ENCODE peak calls at places on chromosomes 5 and 9, in ten cellular contexts. K, B, I, P, N, F, J, R, W and U are unnamed samples. For H3K27me3, the result is how much of the 10 kb centered on the place peaks cover.

GRCh38 chr5:95960802-95961616 is 642 bp downstream of the ELL2 start:
- DNase-seq in K (peak), B (peak), I (peak), P (peak), N (no peak), F (peak), J (peak), R (peak), W (peak), U (peak)

GRCh38 chr5:65718576-65719310 is 3.2 kb downstream of the SGTB start:
- DNase-seq in K (no peak), B (no peak), I (no peak), P (no peak), N (no peak), F (no peak), J (no peak), R (no peak), W (no peak), U (no peak)

GRCh38 chr5:36878421-36879088 is 2.0 kb downstream of the NIPBL start:
- DNase-seq in K (peak), B (peak), I (peak), P (peak), N (no peak), F (no peak), J (no peak), R (peak), W (no peak), U (no peak)

GRCh38 chr9:78574354-78575036 is 277.6 kb downstream of the PSAT1 start:
- DNase-seq in K (no peak), B (no peak), I (no peak), P (no peak), N (no peak), F (no peak), J (no peak), R (no peak), W (no peak), U (no peak)

GRCh38 chr5:65577141-65577540 is 14.0 kb downstream of the PPWD1 start:
- DNase-seq in K (no peak), B (no peak), I (no peak), P (no peak), N (no peak), F (no peak), J (no peak), R (no peak), W (no peak), U (no peak)

GRCh38 chr9:19113964-19114679 is 11.4 kb upstream of the HAUS6 start:
- DNase-seq in K (no peak), B (no peak), I (no peak), P (no peak), N (no peak), F (no peak), J (no peak), R (no peak), W (no peak), U (no peak)

GRCh38 chr9:7210854-7211637 is 453.3 kb downstream of the KDM4C start:
- DNase-seq in K (no peak), B (peak), I (no peak), P (no peak), N (no peak), F (no peak), J (no peak), R (no peak), W (no peak), U (no peak)

GRCh38 chr5:107555425-107556090 is 115.2 kb downstream of the EFNA5 start:
- DNase-seq in K (no peak), B (no peak), I (no peak), P (no peak), N (no peak), F (no peak), J (no peak), R (no peak), W (no peak), U (no peak)

GRCh38 chr5:151770383-151771258 is 1.1 kb upstream of the G3BP1 start:
- DNase-seq in K (peak), B (peak), I (peak), P (peak), N (no peak), F (peak), J (peak), R (peak), W (peak), U (peak)

GRCh38 chr9:101727621-101728524 is 10.6 kb downstream of the GRIN3A start:
- DNase-seq in K (no peak), B (peak), I (peak), P (no peak), N (no peak), F (no peak), J (no peak), R (peak), W (no peak), U (peak)

GRCh38 chr5:67221487-67222242 is 25.1 kb upstream of the CD180 start:
- DNase-seq in K (no peak), B (no peak), I (no peak), P (peak), N (no peak), F (no peak), J (no peak), R (no peak), W (no peak), U (peak)

GRCh38 chr5:1764606-1764960 is 35.1 kb downstream of the MRPL36 start:
- DNase-seq in K (peak), B (no peak), I (no peak), P (peak), N (no peak), F (no peak), J (peak), R (no peak), W (no peak), U (no peak)

DNA sequence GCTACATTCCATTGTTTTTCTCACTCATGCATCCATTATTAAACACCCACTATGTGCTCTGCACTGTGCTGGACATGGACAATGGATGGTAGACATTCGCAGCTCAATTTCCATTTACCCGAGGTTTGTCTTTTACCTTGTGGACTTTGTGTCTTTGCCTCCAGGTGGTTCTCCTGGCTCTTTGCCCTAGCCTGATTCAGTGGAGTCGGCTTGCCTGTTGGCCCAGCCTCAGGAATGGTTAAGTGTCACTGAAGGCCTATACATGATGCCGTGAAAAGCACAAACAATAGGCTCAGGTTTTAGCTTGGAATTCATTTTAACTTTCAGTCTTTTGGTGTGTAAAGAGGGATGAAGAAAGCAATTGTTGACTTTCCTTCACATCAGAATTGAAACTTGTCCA is 16.5 kb upstream of the DMRT3 start:
- DNase-seq in K (no peak), B (no peak), I (no peak), P (no peak), N (no peak), F (no peak), J (no peak), R (no peak), W (no peak), U (no peak)
- H3K27me3 ChIP-seq in K (under half), B (under half), I (under half), P (under half), N (under half), F (half or more), J (half or more), R (under half), W (under half), U (half or more)

GRCh38 chr5:125597338-125597737 is 825.9 kb upstream of the GRAMD2B start:
- DNase-seq in K (no peak), B (no peak), I (no peak), P (no peak), N (no peak), F (no peak), J (no peak), R (no peak), W (no peak), U (no peak)

GRCh38 chr5:125592856-125593255 is 830.4 kb upstream of the GRAMD2B start:
- DNase-seq in K (no peak), B (no peak), I (no peak), P (no peak), N (no peak), F (no peak), J (no peak), R (no peak), W (no peak), U (no peak)

GRCh38 chr5:125595845-125596244 is 827.4 kb upstream of the GRAMD2B start:
- DNase-seq in K (no peak), B (no peak), I (no peak), P (no peak), N (no peak), F (no peak), J (no peak), R (no peak), W (no peak), U (no peak)

DNA sequence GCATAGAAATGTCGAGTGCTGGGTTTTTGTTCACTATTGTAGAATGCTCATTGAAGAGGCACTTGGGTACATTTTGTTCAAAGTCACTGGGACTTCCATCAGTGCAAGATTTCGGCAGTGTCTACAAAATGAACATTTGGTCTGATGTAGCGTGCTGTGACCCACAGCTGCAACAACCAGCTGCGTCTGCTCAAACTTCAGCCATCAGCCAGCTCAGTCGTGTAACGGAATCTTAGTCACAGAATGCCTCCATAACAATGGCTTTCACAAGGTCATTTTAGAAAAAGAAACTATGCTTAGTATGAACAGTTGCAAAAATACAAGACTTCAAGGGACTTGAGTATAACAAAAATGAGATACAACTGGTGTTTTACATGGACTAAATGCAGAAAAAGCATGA is 828.1 kb upstream of the GRAMD2B start:
- DNase-seq in K (peak), B (no peak), I (no peak), P (no peak), N (no peak), F (peak), J (no peak), R (no peak), W (no peak), U (peak)
- TF ChIP-seq POLR2AphosphoS5 in K (peak), B (no peak), I (no peak), P (peak), N (no peak), F (peak), J (no peak), R (no peak), W (no peak), U (peak)

GRCh38 chr5:149421834-149422233 is 42.7 kb upstream of the IL17B start:
- DNase-seq in K (no peak), B (no peak), I (no peak), P (no peak), N (no peak), F (no peak), J (no peak), R (no peak), W (no peak), U (no peak)
- H3K27ac ChIP-seq in K (peak), B (no peak), I (no peak), P (peak), N (no peak), F (peak), J (peak), R (peak), W (peak), U (peak)

GRCh38 chr5:7816535-7816901 is 34.4 kb downstream of the CFAP90 start:
- DNase-seq in K (no peak), B (no peak), I (no peak), P (no peak), N (no peak), F (no peak), J (no peak), R (no peak), W (no peak), U (no peak)
- H3K27me3 ChIP-seq in K (under half), B (under half), I (under half), P (under half), N (under half), F (under half), J (under half), R (half or more), W (under half), U (under half)

DNA sequence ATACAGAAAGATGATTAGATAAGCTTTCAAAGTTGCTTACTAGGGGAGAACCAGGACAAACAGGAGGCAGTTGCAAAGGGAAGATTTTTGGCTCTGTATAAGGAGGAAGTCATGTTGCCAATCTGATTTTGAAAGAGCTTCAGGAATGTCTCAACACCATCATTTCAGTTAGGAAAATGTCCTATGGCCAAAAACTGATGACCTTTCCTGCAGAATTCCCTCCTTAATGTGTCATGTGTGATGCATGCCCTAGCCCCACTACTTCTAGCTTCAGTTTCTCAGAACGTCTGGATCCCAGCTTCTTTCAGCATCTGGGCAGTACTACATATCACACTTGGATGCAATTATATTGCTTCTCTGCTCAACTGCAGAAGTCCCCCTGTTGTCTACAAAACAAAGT is 211.5 kb upstream of the NREP start:
- DNase-seq in K (no peak), B (no peak), I (no peak), P (no peak), N (no peak), F (no peak), J (no peak), R (no peak), W (no peak), U (no peak)
- TF ChIP-seq POLR2AphosphoS5 in K (no peak), B (no peak), I (no peak), P (no peak), N (no peak), F (no peak), J (no peak), R (no peak), W (no peak), U (no peak)